ENCODE peak calls at places on chromosomes 12 and 14, in five cellular contexts. H is H1, E is neural progenitor cell, Y is endothelial cell of umbilical vein, C is MM.1S. D is an unnamed sample.

GRCh38 chr12:41795910-41796309 is 348.8 kb downstream of the GXYLT1 start:
- DNase-seq in Y (peak; percentile 5), E (peak; percentile 46), H (peak; percentile 51), C (no peak), D (peak; percentile 52)

GRCh38 chr14:75631453-75631831 is 29.2 kb downstream of the ERG28 start:
- DNase-seq in C (no peak), Y (no peak), H (no peak), E (peak; percentile 71), D (no peak)

GRCh38 chr14:31405106-31405505 is 15.2 kb downstream of the HEATR5A start:
- DNase-seq in Y (no peak), H (no peak), C (no peak), E (no peak), D (no peak)

GRCh38 chr14:63867926-63868921 is 15.4 kb downstream of the SYNE2 start:
- DNase-seq in C (no peak), H (no peak), Y (peak; percentile 55), E (no peak), D (no peak)

GRCh38 chr12:113048716-113049127 is 7.8 kb upstream of the DTX1 start:
- DNase-seq in C (peak; percentile 27), E (peak; percentile 85), H (no peak), Y (peak; percentile 49), D (peak; percentile 75)

GRCh38 chr14:56331815-56332214 is 213.6 kb downstream of the PELI2 start:
- DNase-seq in Y (no peak), H (no peak), C (no peak), E (no peak), D (peak; percentile 24)

GRCh38 chr12:24562761-24563392 is 386.0 kb downstream of the BCAT1 start:
- DNase-seq in C (peak; percentile 11), E (peak; percentile 72), Y (peak; percentile 64), H (peak; percentile 74), D (peak; percentile 65)

GRCh38 chr12:94416613-94417012 is 43.1 kb downstream of the CEP83 start:
- DNase-seq in C (no peak), E (peak; percentile 9), Y (no peak), H (no peak), D (peak; percentile 4)

GRCh38 chr12:40063424-40063823 is 42.5 kb downstream of the SLC2A13 start:
- DNase-seq in E (no peak), C (no peak), H (no peak), Y (no peak), D (peak; percentile 61)

GRCh38 chr12:89185889-89186288 is 166.4 kb downstream of the DUSP6 start:
- DNase-seq in Y (no peak), E (no peak), C (no peak), H (no peak), D (no peak)

GRCh38 chr14:80605536-80605935 is 336.0 kb downstream of the CEP128 start:
- DNase-seq in E (no peak), C (no peak), H (no peak), Y (no peak), D (no peak)

GRCh38 chr12:17108877-17109520 is 503.0 kb upstream of the LMO3 start:
- DNase-seq in E (no peak), Y (no peak), H (no peak), C (no peak), D (peak; percentile 34)

GRCh38 chr14:29521526-29522137 is 406.0 kb downstream of the PRKD1 start:
- DNase-seq in H (peak; percentile 56), C (no peak), Y (peak; percentile 6), E (peak; percentile 62), D (peak; percentile 54)

GRCh38 chr12:89307665-89308253 is 44.5 kb downstream of the DUSP6 start:
- DNase-seq in E (no peak), C (peak; percentile 80), Y (no peak), H (no peak), D (no peak)

GRCh38 chr14:102795060-102795925 is 18.0 kb downstream of the TRAF3 start:
- DNase-seq in C (no peak), Y (peak; percentile 75), H (no peak), E (peak; percentile 26), D (peak; percentile 91)

GRCh38 chr12:107152331-107152730 is 59.0 kb upstream of the CRY1 start:
- DNase-seq in H (no peak), E (no peak), C (no peak), Y (no peak), D (no peak)

GRCh38 chr14:32809255-32809654 is 129.4 kb upstream of the NPAS3 start:
- DNase-seq in E (peak; percentile 41), C (no peak), H (no peak), Y (no peak), D (peak; percentile 60)

GRCh38 chr12:118055144-118055557 is 5.8 kb downstream of the WSB2 start:
- DNase-seq in C (peak; percentile 48), H (peak; percentile 79), E (peak; percentile 61), Y (peak; percentile 61), D (peak; percentile 81)

GRCh38 chr12:51976376-51977160 is 25.1 kb downstream of the ACVR1B start:
- DNase-seq in C (no peak), H (no peak), E (no peak), Y (peak; percentile 65), D (no peak)

GRCh38 chr12:107530706-107531105 is 154.9 kb upstream of the PWP1 start:
- DNase-seq in C (no peak), E (no peak), H (no peak), Y (no peak), D (no peak)

GRCh38 chr14:32419429-32419828 is 90.3 kb downstream of the AKAP6 start:
- DNase-seq in H (no peak), E (no peak), Y (no peak), C (no peak), D (no peak)

GRCh38 chr14:30227871-30228270 is 300.2 kb upstream of the PRKD1 start:
- DNase-seq in C (no peak), Y (peak; percentile 75), H (no peak), E (no peak), D (no peak)

GRCh38 chr12:111066744-111067437 is 146.5 kb upstream of the MYL2 start:
- DNase-seq in Y (no peak), H (no peak), C (no peak), E (no peak), D (peak; percentile 55)

GRCh38 chr12:111064982-111065381 is 144.6 kb upstream of the MYL2 start:
- DNase-seq in E (no peak), H (no peak), C (no peak), Y (no peak), D (no peak)

GRCh38 chr12:111069886-111070285 is 149.5 kb upstream of the MYL2 start:
- DNase-seq in H (no peak), E (no peak), Y (no peak), C (no peak), D (peak; percentile 15)

GRCh38 chr12:111067498-111067897 is 147.1 kb upstream of the MYL2 start:
- DNase-seq in Y (no peak), C (no peak), E (no peak), H (no peak), D (no peak)

DNA sequence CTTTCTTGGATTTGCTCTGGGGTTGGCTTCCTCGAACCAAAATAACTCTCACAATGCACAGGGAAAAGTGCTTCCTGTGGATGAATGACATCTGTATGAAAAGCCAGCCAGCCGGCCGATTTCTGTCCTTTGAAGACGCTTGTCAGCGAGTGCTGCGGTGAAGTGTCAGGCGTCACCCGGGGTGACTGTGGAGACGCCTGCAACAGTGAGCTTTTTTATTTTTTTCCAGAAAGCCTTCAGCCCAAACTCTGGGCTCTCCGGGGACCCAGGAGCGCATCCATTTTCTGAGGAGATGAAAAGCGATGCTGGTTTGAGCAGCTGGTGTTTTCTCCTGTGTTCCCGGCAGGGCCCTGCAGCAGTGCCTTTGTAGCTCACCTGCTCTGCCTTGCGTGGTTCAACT is 147.9 kb upstream of the MYL2 start:
- DNase-seq in Y (no peak), E (peak; percentile 41), H (no peak), C (no peak), D (peak; percentile 51)
- H3K4me3 ChIP-seq in Y (no peak overlapping the region), E (no peak overlapping the region), H (no peak overlapping the region), C (no peak overlapping the region), D (no peak overlapping the region)

GRCh38 chr12:104339663-104340062 is 36.1 kb downstream of the EID3 start:
- DNase-seq in H (no peak), E (no peak), C (no peak), Y (no peak), D (no peak)
- H3K36me3 ChIP-seq in H (peaks cover 29% of the 10 kb centered on the region), E (no peaks in the 10 kb centered on the region), C (peaks cover 26% of the 10 kb centered on the region), Y (peaks cover 44% of the 10 kb centered on the region), D (peaks cover 78% of the 10 kb centered on the region)

DNA sequence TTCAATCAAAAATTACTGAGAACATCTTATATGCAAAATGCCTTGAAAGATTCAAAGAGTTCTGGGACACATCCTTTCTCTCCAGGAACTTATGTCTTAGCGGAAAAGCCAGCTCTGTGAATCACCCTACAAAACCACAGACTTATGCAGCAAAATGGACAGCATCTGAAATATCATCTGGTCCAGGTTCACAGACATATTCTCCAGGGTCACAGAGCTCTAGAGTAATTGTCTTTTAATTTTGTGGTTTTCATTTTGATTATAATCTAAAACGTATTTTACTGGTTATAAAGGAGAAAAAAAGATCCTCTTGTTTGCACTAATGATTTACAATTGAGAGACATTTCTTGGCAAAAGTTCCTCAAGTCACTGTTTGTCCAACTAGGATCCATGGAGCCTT is 246.2 kb downstream of the MSRB3 start:
- DNase-seq in Y (peak; percentile 14), C (no peak), H (no peak), E (no peak), D (no peak)
- TF ChIP-seq EZH2 in Y (no peak), C (no peak), H (no peak), E (no peak), D (no peak)

GRCh38 chr14:96362071-96362964 is 823 bp downstream of the ATG2B start:
- DNase-seq in Y (peak; percentile 72), E (peak; percentile 63), C (peak; percentile 61), H (no peak), D (peak; percentile 41)

GRCh38 chr14:96363751-96364336 is 518 bp downstream of the GSKIP start:
- DNase-seq in H (no peak), Y (peak; percentile 37), C (peak; percentile 38), E (peak; percentile 74), D (peak; percentile 28)

GRCh38 chr14:96357216-96357615 is 5.9 kb downstream of the ATG2B start:
- DNase-seq in Y (no peak), E (no peak), C (no peak), H (no peak), D (no peak)

GRCh38 chr14:96362965-96363750 is at the start of the genes ATG2B and GSKIP:
- DNase-seq in C (peak; percentile 79), H (peak; percentile 98), E (peak; percentile 99), Y (peak; percentile 90), D (peak; percentile 97)

DNA sequence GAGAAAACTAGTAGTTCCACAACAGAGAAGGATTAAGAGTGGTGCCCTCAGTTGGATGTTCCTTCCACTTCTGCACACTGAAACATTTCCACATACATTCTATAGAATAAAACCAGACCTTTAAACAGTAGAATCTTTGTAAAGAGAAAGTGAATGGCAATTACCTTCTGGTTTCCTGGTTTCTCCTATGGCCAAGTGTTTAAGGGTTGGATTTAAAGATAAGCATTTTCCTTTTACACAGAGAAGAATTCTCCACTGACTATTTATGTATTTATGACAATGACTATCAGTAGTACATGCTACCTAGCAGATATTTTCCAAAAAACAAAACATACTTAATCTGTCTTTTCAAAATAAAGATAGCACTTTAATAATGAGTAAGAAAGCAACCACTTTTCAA is 3.2 kb downstream of the ATG2B start:
- DNase-seq in H (no peak), E (no peak), C (no peak), Y (no peak), D (no peak)
- H3K4me3 ChIP-seq in H (no peak overlapping the region), E (no peak overlapping the region), C (no peak overlapping the region), Y (no peak overlapping the region), D (no peak overlapping the region)

DNA sequence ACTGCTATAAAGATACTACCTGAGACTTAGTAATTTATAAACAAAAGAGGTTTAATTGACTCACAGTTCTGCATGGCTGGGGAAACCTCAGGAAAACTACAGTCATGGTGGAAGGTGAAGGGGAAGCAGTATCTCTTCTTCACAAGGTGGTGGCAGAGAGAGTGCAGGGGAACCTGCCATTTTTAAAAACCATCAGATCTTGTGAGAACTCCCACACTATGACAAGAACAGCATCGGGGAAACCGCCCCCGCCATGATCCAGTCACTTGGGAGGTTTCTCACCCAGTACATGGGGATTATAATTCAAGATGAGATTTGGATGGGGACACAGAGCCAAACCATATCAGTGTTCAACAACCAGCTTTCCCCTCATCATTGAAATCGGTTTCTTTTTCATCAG is 49.9 kb downstream of the AEBP2 start:
- DNase-seq in E (no peak), C (no peak), H (no peak), Y (no peak), D (no peak)
- H3K36me3 ChIP-seq in E (peaks cover 3% of the 10 kb centered on the region), C (no peaks in the 10 kb centered on the region), H (peaks cover 7% of the 10 kb centered on the region), Y (no peaks in the 10 kb centered on the region), D (no peaks in the 10 kb centered on the region)